ENCODE peak calls at places on chromosomes 11 and 22, in five cellular contexts. U is NCI-H2227 treated with DMSO at 0.1 percent for 48 hours; M is tibial artery; Q is stimulated activated CD4-positive, alpha-beta T cell treated with anti-CD3 and anti-CD28 coated beads, Interleukin-12 subunit alpha, Interleukin-12 subunit beta, amount 100 ng/mL, for 48 hours; B is HCT116. E is an unnamed sample.
A peak's percentile ranks its signal among the peaks of the same experiment; 100 is the strongest.

GRCh38 chr22:43050995-43051394 is 36.0 kb upstream of the PACSIN2 start:
- DNase-seq in U (no peak), M (no peak), Q (no peak), B (no peak), E (no peak)

GRCh38 chr11:95239871-95240648 is 9.1 kb upstream of the SESN3 start:
- DNase-seq in U (no peak), M (no peak), Q (no peak), B (no peak), E (no peak)

GRCh38 chr22:29310863-29311339 is 4.5 kb downstream of the GAS2L1 start:
- DNase-seq in U (peak; percentile 23), M (peak; percentile 98), Q (peak; percentile 56), B (peak; percentile 75), E (peak; percentile 99)

GRCh38 chr11:76672431-76673163 is 2.0 kb upstream of the LRRC32 start:
- DNase-seq in U (no peak), M (no peak), Q (no peak), B (no peak), E (no peak)

GRCh38 chr22:19375435-19375834 is 56.1 kb downstream of the HIRA start:
- DNase-seq in U (no peak), M (no peak), Q (no peak), B (no peak), E (no peak)

GRCh38 chr11:4178813-4179662 is 84.4 kb downstream of the RRM1 start:
- DNase-seq in U (no peak), M (no peak), Q (no peak), B (no peak), E (no peak)

GRCh38 chr11:118314985-118315384 is 10.5 kb downstream of the CD3E start:
- DNase-seq in U (no peak), M (no peak), Q (no peak), B (no peak), E (no peak)

GRCh38 chr11:2943711-2944118 is 14.5 kb upstream of the PHLDA2 start:
- DNase-seq in U (no peak), M (no peak), Q (no peak), B (no peak), E (no peak)

GRCh38 chr22:22351366-22351765 is 106.8 kb downstream of the VPREB1 start:
- DNase-seq in U (no peak), M (no peak), Q (no peak), B (no peak), E (no peak)

GRCh38 chr11:131640320-131640719 is 269.9 kb downstream of the NTM start:
- DNase-seq in U (no peak), M (no peak), Q (no peak), B (no peak), E (peak; percentile 5)

GRCh38 chr11:47980907-47981621 is 705 bp downstream of the PTPRJ start:
- DNase-seq in U (no peak), M (no peak), Q (no peak), B (no peak), E (no peak)

E was measured in right atrium auricular region.